ENCODE peak calls at places on chromosomes 13 and 19, in four cellular contexts. One of them, this sample, is unnamed.

GRCh38 chr19:4597975-4598671 is 38.6 kb upstream of the SEMA6B start:
- DNase-seq in colonic mucosa: peak; percentile 45
- DNase-seq in progenitor cell of endocrine pancreas: no peak
- DNase-seq in AG09309: no peak
- DNase-seq in this sample: no peak

GRCh38 chr13:93603043-93603442 is 376.4 kb downstream of the GPC6 start:
- DNase-seq in colonic mucosa: no peak
- DNase-seq in progenitor cell of endocrine pancreas: no peak
- DNase-seq in AG09309: peak; percentile 87
- DNase-seq in this sample: no peak

GRCh38 chr19:4197625-4198466 is 15.4 kb downstream of the ANKRD24 start:
- DNase-seq in colonic mucosa: no peak
- DNase-seq in progenitor cell of endocrine pancreas: no peak
- DNase-seq in AG09309: no peak
- DNase-seq in this sample: no peak

GRCh38 chr13:59422646-59423045 is 741.1 kb downstream of the DIAPH3 start:
- DNase-seq in colonic mucosa: no peak
- DNase-seq in progenitor cell of endocrine pancreas: no peak
- DNase-seq in AG09309: no peak
- DNase-seq in this sample: no peak

GRCh38 chr13:34700155-34700554 is 241.9 kb upstream of the NBEA start:
- DNase-seq in colonic mucosa: no peak
- DNase-seq in progenitor cell of endocrine pancreas: no peak
- DNase-seq in AG09309: no peak
- DNase-seq in this sample: no peak

GRCh38 chr19:38034153-38034835 is 127.3 kb downstream of the SIPA1L3 start:
- DNase-seq in colonic mucosa: no peak
- DNase-seq in progenitor cell of endocrine pancreas: no peak
- DNase-seq in AG09309: no peak
- DNase-seq in this sample: no peak

GRCh38 chr13:31614073-31614472 is 125.3 kb upstream of the RXFP2 start:
- DNase-seq in colonic mucosa: no peak
- DNase-seq in progenitor cell of endocrine pancreas: no peak
- DNase-seq in AG09309: no peak
- DNase-seq in this sample: no peak

GRCh38 chr13:23159587-23160240 is 21.1 kb upstream of the SGCG start:
- DNase-seq in colonic mucosa: no peak
- DNase-seq in progenitor cell of endocrine pancreas: peak; percentile 12
- DNase-seq in AG09309: no peak
- DNase-seq in this sample: no peak

GRCh38 chr19:11963566-11964355 is 1.1 kb upstream of the ZNF763 start:
- DNase-seq in colonic mucosa: peak; percentile 87
- DNase-seq in progenitor cell of endocrine pancreas: peak; percentile 24
- DNase-seq in AG09309: no peak
- DNase-seq in this sample: peak; percentile 25

GRCh38 chr13:34657716-34658115 is 284.4 kb upstream of the NBEA start:
- DNase-seq in colonic mucosa: no peak
- DNase-seq in progenitor cell of endocrine pancreas: no peak
- DNase-seq in AG09309: peak; percentile 13
- DNase-seq in this sample: no peak

GRCh38 chr13:48775804-48776203 is 122.1 kb downstream of the CYSLTR2 start:
- DNase-seq in colonic mucosa: no peak
- DNase-seq in progenitor cell of endocrine pancreas: no peak
- DNase-seq in AG09309: peak; percentile 93
- DNase-seq in this sample: no peak

GRCh38 chr19:35205733-35206323 is 22.7 kb downstream of the FAM187B start:
- DNase-seq in colonic mucosa: no peak
- DNase-seq in progenitor cell of endocrine pancreas: no peak
- DNase-seq in AG09309: no peak
- DNase-seq in this sample: no peak

GRCh38 chr19:35206379-35206778 is 22.2 kb downstream of the FAM187B start:
- DNase-seq in colonic mucosa: no peak
- DNase-seq in progenitor cell of endocrine pancreas: no peak
- DNase-seq in AG09309: no peak
- DNase-seq in this sample: no peak

GRCh38 chr19:35206855-35207254 is 21.7 kb downstream of the FAM187B start:
- DNase-seq in colonic mucosa: peak; percentile 10
- DNase-seq in progenitor cell of endocrine pancreas: no peak
- DNase-seq in AG09309: no peak
- DNase-seq in this sample: no peak

GRCh38 chr19:35202722-35203674 is 25.5 kb downstream of the FAM187B start:
- DNase-seq in colonic mucosa: no peak
- DNase-seq in progenitor cell of endocrine pancreas: no peak
- DNase-seq in AG09309: no peak
- DNase-seq in this sample: no peak

GRCh38 chr19:35204799-35205732 is 23.5 kb downstream of the FAM187B start:
- DNase-seq in colonic mucosa: peak; percentile 39
- DNase-seq in progenitor cell of endocrine pancreas: no peak
- DNase-seq in AG09309: no peak
- DNase-seq in this sample: no peak
- TF ChIP-seq CTCF in colonic mucosa: no peak
- TF ChIP-seq CTCF in progenitor cell of endocrine pancreas: no peak
- TF ChIP-seq CTCF in AG09309: no peak
- TF ChIP-seq CTCF in this sample: no peak

GRCh38 chr13:61685683-61686013 is 270.0 kb upstream of the PCDH20 start:
- DNase-seq in colonic mucosa: no peak
- DNase-seq in progenitor cell of endocrine pancreas: no peak
- DNase-seq in AG09309: no peak
- DNase-seq in this sample: no peak
- TF ChIP-seq CTCF in colonic mucosa: no peak
- TF ChIP-seq CTCF in progenitor cell of endocrine pancreas: peak; percentile 71
- TF ChIP-seq CTCF in AG09309: no peak
- TF ChIP-seq CTCF in this sample: no peak

GRCh38 chr19:48812094-48812929 is 1.5 kb upstream of the BCAT2 start:
- DNase-seq in colonic mucosa: peak; percentile 91
- DNase-seq in progenitor cell of endocrine pancreas: peak; percentile 65
- DNase-seq in AG09309: no peak
- DNase-seq in this sample: peak; percentile 72
- TF ChIP-seq CTCF in colonic mucosa: no peak
- TF ChIP-seq CTCF in progenitor cell of endocrine pancreas: no peak
- TF ChIP-seq CTCF in AG09309: no peak
- TF ChIP-seq CTCF in this sample: no peak

GRCh38 chr19:13804830-13805683 is 9.8 kb downstream of the ZSWIM4 start:
- DNase-seq in colonic mucosa: no peak
- DNase-seq in progenitor cell of endocrine pancreas: no peak
- DNase-seq in AG09309: no peak
- DNase-seq in this sample: no peak
- TF ChIP-seq CTCF in colonic mucosa: no peak
- TF ChIP-seq CTCF in progenitor cell of endocrine pancreas: peak; percentile 49
- TF ChIP-seq CTCF in AG09309: no peak
- TF ChIP-seq CTCF in this sample: peak; percentile 35

DNA sequence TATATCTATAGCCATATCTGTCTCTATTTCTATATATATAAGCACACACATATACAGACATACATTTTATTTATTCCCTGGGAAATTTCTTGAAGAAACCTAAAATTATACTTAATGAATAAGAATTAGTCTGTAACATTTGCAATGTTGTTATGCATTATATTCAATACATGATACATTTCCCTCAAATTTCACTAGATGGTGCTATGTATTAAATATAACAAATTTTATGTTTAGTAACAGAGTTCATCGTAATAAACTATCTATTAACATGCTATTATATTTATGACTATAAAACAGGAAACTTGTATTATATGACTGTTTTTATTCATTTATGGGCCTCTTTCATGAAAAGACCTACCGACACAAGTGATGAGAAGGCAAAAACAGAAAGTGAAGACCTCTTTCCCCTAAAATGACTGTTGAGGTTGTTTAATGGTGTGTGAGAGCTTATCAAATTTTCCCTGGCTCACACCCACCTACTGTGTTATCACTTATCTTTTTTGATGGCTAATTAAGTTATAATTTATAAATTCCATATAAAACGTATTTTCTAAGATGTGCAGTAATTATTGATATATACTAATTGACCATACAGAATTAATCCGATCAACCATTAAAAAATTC is 881.9 kb downstream of the SLITRK6 start:
- DNase-seq in colonic mucosa: no peak
- DNase-seq in progenitor cell of endocrine pancreas: no peak
- DNase-seq in AG09309: no peak
- DNase-seq in this sample: peak; percentile 16
- TF ChIP-seq CTCF in colonic mucosa: peak; percentile 30
- TF ChIP-seq CTCF in progenitor cell of endocrine pancreas: peak; percentile 69
- TF ChIP-seq CTCF in AG09309: no peak
- TF ChIP-seq CTCF in this sample: no peak

GRCh38 chr13:20291037-20291436 is 58.9 kb upstream of the GJB6 start:
- DNase-seq in colonic mucosa: no peak
- DNase-seq in progenitor cell of endocrine pancreas: no peak
- DNase-seq in AG09309: no peak
- DNase-seq in this sample: no peak

GRCh38 chr13:20291675-20292074 is 59.6 kb upstream of the GJB6 start:
- DNase-seq in colonic mucosa: no peak
- DNase-seq in progenitor cell of endocrine pancreas: no peak
- DNase-seq in AG09309: no peak
- DNase-seq in this sample: no peak

GRCh38 chr13:20285530-20285929 is 53.4 kb upstream of the GJB6 start:
- DNase-seq in colonic mucosa: no peak
- DNase-seq in progenitor cell of endocrine pancreas: no peak
- DNase-seq in AG09309: no peak
- DNase-seq in this sample: no peak

GRCh38 chr13:20288561-20288960 is 56.4 kb upstream of the GJB6 start:
- DNase-seq in colonic mucosa: no peak
- DNase-seq in progenitor cell of endocrine pancreas: no peak
- DNase-seq in AG09309: no peak
- DNase-seq in this sample: no peak

DNA sequence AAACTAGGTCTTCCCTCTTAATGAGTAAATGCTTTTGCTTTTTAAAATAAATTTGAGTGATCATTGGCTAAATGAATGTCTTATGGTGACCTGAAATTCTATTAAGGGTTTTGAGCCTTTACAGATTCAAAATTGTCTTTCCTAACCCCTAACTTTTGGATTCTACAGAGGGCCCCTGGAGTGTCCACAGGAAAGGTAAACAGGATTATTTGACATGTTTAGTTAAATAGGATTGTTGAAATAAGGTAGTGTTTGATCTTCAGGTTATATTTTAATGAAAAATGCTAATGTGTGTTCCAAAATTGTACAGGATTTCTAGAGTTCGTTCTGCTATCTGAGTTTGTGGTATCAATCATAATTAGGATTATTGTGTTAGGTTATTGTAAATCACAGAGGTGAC is 55.9 kb upstream of the GJB6 start:
- DNase-seq in colonic mucosa: no peak
- DNase-seq in progenitor cell of endocrine pancreas: no peak
- DNase-seq in AG09309: no peak
- DNase-seq in this sample: no peak
- TF ChIP-seq CTCF in colonic mucosa: no peak
- TF ChIP-seq CTCF in progenitor cell of endocrine pancreas: no peak
- TF ChIP-seq CTCF in AG09309: no peak
- TF ChIP-seq CTCF in this sample: no peak

GRCh38 chr13:110109140-110109783 is 197.7 kb downstream of the COL4A1 start:
- DNase-seq in colonic mucosa: no peak
- DNase-seq in progenitor cell of endocrine pancreas: no peak
- DNase-seq in AG09309: no peak
- DNase-seq in this sample: no peak

GRCh38 chr13:110108348-110109139 is 198.4 kb downstream of the COL4A1 start:
- DNase-seq in colonic mucosa: peak; percentile 40
- DNase-seq in progenitor cell of endocrine pancreas: peak; percentile 59
- DNase-seq in AG09309: no peak
- DNase-seq in this sample: peak; percentile 46

GRCh38 chr13:110106726-110107125 is 200.2 kb downstream of the COL4A1 start:
- DNase-seq in colonic mucosa: no peak
- DNase-seq in progenitor cell of endocrine pancreas: no peak
- DNase-seq in AG09309: no peak
- DNase-seq in this sample: no peak

GRCh38 chr13:110109910-110110309 is 197.0 kb downstream of the COL4A1 start:
- DNase-seq in colonic mucosa: peak; percentile 34
- DNase-seq in progenitor cell of endocrine pancreas: no peak
- DNase-seq in AG09309: peak; percentile 80
- DNase-seq in this sample: no peak

DNA sequence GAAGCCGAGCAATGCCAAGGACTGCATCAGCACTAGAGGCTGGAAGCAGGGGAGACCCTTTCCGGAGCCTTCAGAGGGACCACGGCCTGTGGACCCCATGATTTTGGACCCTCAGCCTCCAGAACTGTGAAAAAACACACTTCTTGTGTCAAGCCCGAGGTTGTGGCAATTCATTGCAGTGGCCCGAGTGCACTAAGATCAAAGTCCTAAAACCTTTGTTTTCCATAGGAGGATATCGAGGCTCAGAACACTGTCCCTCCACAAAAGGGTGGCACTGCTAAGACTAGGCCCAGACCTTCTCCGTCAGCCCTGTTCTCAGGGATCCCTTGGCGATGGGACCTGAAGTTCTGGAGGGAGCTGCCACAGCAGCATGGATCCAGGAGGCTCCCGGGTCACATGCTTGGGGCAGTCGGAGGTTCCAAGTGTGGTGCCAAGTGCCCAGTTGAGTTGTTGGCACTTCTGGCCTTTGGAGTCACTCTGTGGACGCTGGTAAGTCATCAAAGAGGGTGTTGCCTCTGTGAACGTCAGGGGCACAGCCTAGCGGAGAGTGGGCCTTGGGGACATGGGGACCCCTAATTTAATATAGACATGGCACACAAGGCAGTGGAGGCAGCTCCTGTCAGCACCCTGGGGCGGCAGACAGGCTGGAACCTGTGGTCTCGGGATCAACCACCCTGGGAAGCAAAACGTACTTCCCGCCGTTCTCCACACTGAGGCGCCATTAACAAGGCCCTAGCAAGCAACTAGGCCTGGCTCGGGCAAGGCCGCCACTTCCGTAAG is 199.2 kb downstream of the COL4A1 start:
- DNase-seq in colonic mucosa: no peak
- DNase-seq in progenitor cell of endocrine pancreas: no peak
- DNase-seq in AG09309: no peak
- DNase-seq in this sample: no peak
- TF ChIP-seq CTCF in colonic mucosa: no peak
- TF ChIP-seq CTCF in progenitor cell of endocrine pancreas: peak; percentile 22
- TF ChIP-seq CTCF in AG09309: no peak
- TF ChIP-seq CTCF in this sample: peak; percentile 25

GRCh38 chr19:18477042-18477760 is 39.3 kb upstream of the ISYNA1 start:
- DNase-seq in colonic mucosa: no peak
- DNase-seq in progenitor cell of endocrine pancreas: no peak
- DNase-seq in AG09309: no peak
- DNase-seq in this sample: no peak
- TF ChIP-seq CTCF in colonic mucosa: no peak
- TF ChIP-seq CTCF in progenitor cell of endocrine pancreas: peak; percentile 12
- TF ChIP-seq CTCF in AG09309: no peak
- TF ChIP-seq CTCF in this sample: peak; percentile 9

This sample was measured in endothelial cell of umbilical vein.